ENCODE peak calls at places on chromosome 19, in four cellular contexts. P is cardiac fibroblast, G is tibial nerve, K is progenitor cell of endocrine pancreas. Q is an unnamed sample.

GRCh38 chr19:37999309-38000213 is 92.6 kb downstream of the SIPA1L3 start:
- DNase-seq in P (peak), G (peak), K (no peak), Q (no peak)

GRCh38 chr19:17486545-17486944 is 16.2 kb downstream of the SLC27A1 start:
- DNase-seq in P (no peak), G (no peak), K (no peak), Q (no peak)

GRCh38 chr19:51607077-51607476 is 23.1 kb downstream of the SIGLEC5 start:
- DNase-seq in P (no peak), G (no peak), K (no peak), Q (peak)

GRCh38 chr19:941292-942132 is 15.7 kb downstream of the ARID3A start:
- DNase-seq in P (no peak), G (no peak), K (no peak), Q (no peak)

GRCh38 chr19:46297700-46298476 is 1.0 kb downstream of the HIF3A start:
- DNase-seq in P (peak), G (peak), K (no peak), Q (no peak)

GRCh38 chr19:51514866-51515481 is 13.4 kb upstream of the SIGLEC12 start:
- DNase-seq in P (peak), G (no peak), K (no peak), Q (no peak)

GRCh38 chr19:4425531-4425930 is 23.1 kb downstream of the CHAF1A start:
- DNase-seq in P (peak), G (no peak), K (no peak), Q (no peak)

GRCh38 chr19:45638930-45639729 is at the start of gene EML2:
- DNase-seq in P (peak), G (no peak), K (peak), Q (peak)

GRCh38 chr19:28578786-28579505 is 634.0 kb downstream of the UQCRFS1 start:
- DNase-seq in P (no peak), G (no peak), K (no peak), Q (no peak)

GRCh38 chr19:48970923-48971395 is 5.8 kb downstream of the FTL start:
- DNase-seq in P (peak), G (peak), K (peak), Q (peak)